ENCODE peak calls at places on chromosome 12, in ten cellular contexts. O, M, U, B, R, X, S, L, A and D are unnamed samples.

GRCh38 chr12:103657331-103657730 is 70.3 kb downstream of the STAB2 start:
- DNase-seq in S (peak), L (no peak), U (no peak), X (no peak), M (no peak), R (no peak), O (no peak), B (no peak), A (no peak), D (no peak)

GRCh38 chr12:117159674-117160073 is 30.6 kb downstream of the FBXO21 start:
- DNase-seq in A (no peak), S (no peak), R (no peak), L (no peak), B (no peak), O (no peak), M (no peak), X (no peak), U (no peak), D (no peak)

GRCh38 chr12:108835860-108836634 is 21.3 kb downstream of the SSH1 start:
- DNase-seq in U (no peak), L (no peak), B (no peak), A (no peak), R (no peak), O (no peak), M (no peak), S (no peak), X (no peak), D (no peak)

GRCh38 chr12:72028966-72029365 is 90.3 kb downstream of the TPH2 start:
- DNase-seq in U (no peak), L (no peak), M (no peak), S (no peak), X (no peak), B (no peak), R (no peak), A (no peak), O (no peak), D (no peak)

GRCh38 chr12:120467439-120467838 is 2.1 kb downstream of the SRSF9 start:
- DNase-seq in L (no peak), U (no peak), B (no peak), A (no peak), S (no peak), M (no peak), R (no peak), O (no peak), X (no peak), D (no peak)

GRCh38 chr12:111991946-111992345 is 21.0 kb downstream of the TMEM116 start:
- DNase-seq in S (no peak), L (no peak), M (no peak), X (no peak), U (no peak), O (no peak), R (no peak), B (no peak), A (no peak), D (no peak)

GRCh38 chr12:617304-617915 is 45.8 kb downstream of the NINJ2 start:
- DNase-seq in X (peak), U (no peak), B (no peak), A (no peak), R (no peak), L (peak), M (peak), S (peak), O (no peak), D (peak)

GRCh38 chr12:530308-530707 is 70.6 kb downstream of the B4GALNT3 start:
- DNase-seq in O (no peak), U (no peak), B (peak), X (no peak), R (no peak), M (no peak), A (no peak), L (no peak), S (peak), D (no peak)

GRCh38 chr12:107475900-107476299 is 209.7 kb upstream of the PWP1 start:
- DNase-seq in U (no peak), A (no peak), O (no peak), L (no peak), B (no peak), R (no peak), M (no peak), X (no peak), S (no peak), D (no peak)

GRCh38 chr12:113808095-113808951 is 157.8 kb downstream of the RBM19 start:
- DNase-seq in R (no peak), L (peak), X (no peak), M (no peak), S (no peak), U (no peak), A (no peak), B (no peak), O (no peak), D (no peak)

GRCh38 chr12:46209165-46209564 is 59.7 kb downstream of the SLC38A1 start:
- DNase-seq in U (no peak), S (peak), A (no peak), X (no peak), O (no peak), M (no peak), L (no peak), R (no peak), B (peak), D (no peak)

GRCh38 chr12:17793854-17794253 is 296.1 kb downstream of the RERGL start:
- DNase-seq in X (no peak), U (no peak), A (no peak), M (no peak), L (no peak), S (no peak), O (no peak), B (no peak), R (no peak), D (no peak)

GRCh38 chr12:19482551-19483109 is 43.3 kb downstream of the AEBP2 start:
- DNase-seq in B (no peak), R (no peak), M (no peak), X (no peak), U (no peak), O (peak), A (no peak), L (peak), S (no peak), D (peak)

GRCh38 chr12:70576341-70577282 is 60.6 kb downstream of the PTPRB start:
- DNase-seq in M (no peak), O (no peak), L (peak), S (peak), U (peak), R (no peak), X (no peak), A (peak), B (peak), D (no peak)

GRCh38 chr12:647039-647712 is 16.1 kb downstream of the NINJ2 start:
- DNase-seq in L (no peak), R (no peak), A (no peak), B (no peak), S (no peak), M (no peak), U (no peak), O (no peak), X (no peak), D (no peak)

GRCh38 chr12:127041985-127042625 is 1224.9 kb upstream of the TMEM132C start:
- DNase-seq in L (no peak), A (no peak), M (no peak), X (no peak), S (no peak), U (no peak), R (no peak), O (no peak), B (no peak), D (no peak)

GRCh38 chr12:19382111-19382526 is 57.2 kb upstream of the AEBP2 start:
- DNase-seq in A (peak), U (peak), R (no peak), B (peak), L (peak), X (no peak), M (no peak), S (peak), O (no peak), D (no peak)

GRCh38 chr12:105406497-105406896 is 76.0 kb downstream of the C12orf75 start:
- DNase-seq in X (no peak), B (no peak), R (no peak), O (no peak), S (no peak), L (no peak), U (no peak), M (no peak), A (no peak), D (no peak)

GRCh38 chr12:47207005-47207717 is 127.4 kb upstream of the AMIGO2 start:
- DNase-seq in X (no peak), L (no peak), S (no peak), O (no peak), M (no peak), R (no peak), B (no peak), U (no peak), A (no peak), D (peak)

GRCh38 chr12:115404761-115405470 is 720.9 kb upstream of the TBX3 start:
- DNase-seq in L (peak), U (no peak), M (no peak), O (no peak), S (peak), B (peak), A (peak), R (no peak), X (no peak), D (no peak)

GRCh38 chr12:98725481-98726247 is 80.6 kb downstream of the APAF1 start:
- DNase-seq in B (peak), A (peak), L (peak), R (peak), M (peak), U (no peak), X (no peak), S (peak), O (peak), D (no peak)

GRCh38 chr12:95838125-95838524 is 20.6 kb upstream of the SNRPF start:
- DNase-seq in L (peak), U (no peak), X (no peak), R (no peak), A (peak), B (no peak), S (peak), M (peak), O (no peak), D (no peak)

GRCh38 chr12:79274571-79275064 is 410.0 kb downstream of the SYT1 start:
- DNase-seq in A (no peak), R (no peak), U (no peak), M (no peak), L (no peak), O (peak), X (no peak), B (no peak), S (peak), D (no peak)

GRCh38 chr12:114666746-114667668 is 17.0 kb downstream of the TBX3 start:
- DNase-seq in U (no peak), O (no peak), B (no peak), L (peak), X (no peak), R (no peak), S (peak), M (no peak), A (no peak), D (peak)

GRCh38 chr12:113071427-113072112 is 15.0 kb downstream of the DTX1 start:
- DNase-seq in X (no peak), R (peak), L (no peak), B (no peak), M (no peak), S (no peak), A (no peak), U (no peak), O (no peak), D (no peak)

GRCh38 chr12:69007166-69007857 is 74.3 kb upstream of the CPM start:
- DNase-seq in B (peak), M (peak), A (peak), S (peak), O (no peak), R (no peak), L (peak), X (no peak), U (no peak), D (peak)

GRCh38 chr12:104605685-104606084 is 148.9 kb downstream of the CHST11 start:
- DNase-seq in X (peak), R (no peak), S (peak), A (no peak), O (peak), L (no peak), U (no peak), M (no peak), B (no peak), D (peak)

GRCh38 chr12:119791453-119791852 is 85.7 kb downstream of the CIT start:
- DNase-seq in L (no peak), R (no peak), M (no peak), A (no peak), S (no peak), U (no peak), O (no peak), B (no peak), X (no peak), D (no peak)

GRCh38 chr12:56634837-56635538 is 4.9 kb upstream of the BAZ2A start:
- DNase-seq in R (peak), U (peak), A (peak), B (peak), X (peak), L (peak), S (peak), M (peak), O (peak), D (peak)

GRCh38 chr12:69383074-69383473 is 23.5 kb downstream of the YEATS4 start:
- DNase-seq in L (no peak), X (no peak), M (no peak), O (no peak), R (no peak), B (no peak), A (no peak), U (no peak), S (no peak), D (no peak)

GRCh38 chr12:65896743-65897142 is 72.5 kb downstream of the HMGA2 start:
- DNase-seq in R (no peak), B (no peak), S (no peak), L (no peak), A (no peak), O (no peak), M (no peak), X (no peak), U (no peak), D (no peak)

GRCh38 chr12:126233625-126234024 is 1168.4 kb downstream of the AACS start:
- DNase-seq in O (no peak), R (no peak), L (no peak), A (no peak), B (no peak), U (no peak), S (no peak), M (no peak), X (no peak), D (no peak)

GRCh38 chr12:80716711-80717469 is at the start of gene MYF5:
- DNase-seq in A (no peak), X (no peak), U (no peak), B (no peak), L (no peak), M (no peak), R (no peak), O (no peak), S (no peak), D (peak)

GRCh38 chr12:87766044-87766443 is 263.2 kb downstream of the C12orf50 start:
- DNase-seq in B (no peak), M (no peak), R (no peak), O (no peak), U (no peak), X (no peak), L (no peak), A (no peak), S (no peak), D (no peak)

GRCh38 chr12:6582196-6582595 is 14.1 kb upstream of the NOP2 start:
- DNase-seq in U (no peak), R (no peak), L (no peak), X (no peak), B (no peak), M (no peak), S (no peak), A (no peak), O (peak), D (no peak)
- TF ChIP-seq CTCF in U (peak), R (no peak), L (peak), X (no peak), B (peak), M (no peak), S (no peak), A (peak), O (no peak), D (no peak)

DNA sequence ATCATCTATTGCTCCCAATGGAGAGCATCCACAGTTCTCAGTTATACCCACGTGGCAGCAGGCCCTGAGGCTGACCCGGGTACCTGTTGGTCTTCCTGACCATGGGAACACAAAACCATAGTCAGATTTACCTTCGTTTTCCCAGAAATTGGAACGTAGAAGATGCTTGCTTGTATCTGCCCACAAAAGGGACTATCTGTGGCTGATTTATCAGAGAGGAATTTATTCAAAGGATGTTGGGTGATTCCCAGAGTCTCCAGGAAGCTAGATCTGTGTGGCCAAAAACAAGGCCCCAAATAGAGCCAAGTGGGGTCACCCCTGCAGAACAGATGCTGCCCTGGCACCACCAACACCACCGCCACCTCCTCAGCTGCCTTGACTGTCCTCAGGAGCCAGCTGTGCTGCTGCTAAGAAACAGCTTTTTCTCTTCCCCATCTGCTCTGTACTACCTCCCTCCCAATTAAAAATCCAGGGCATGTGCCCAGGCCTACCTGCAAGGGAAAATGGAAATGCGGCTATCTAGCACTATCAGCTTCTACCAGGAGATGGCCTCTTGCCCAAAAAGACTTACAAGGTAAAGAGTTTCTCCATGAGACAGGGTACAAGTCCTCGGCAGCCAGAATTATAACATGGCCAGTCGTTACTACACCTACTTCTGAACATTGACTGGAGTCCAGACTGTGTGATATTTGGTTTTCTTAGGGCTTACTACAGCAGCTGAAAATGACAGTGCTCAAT is 128.6 kb upstream of the PLEKHG7 start:
- DNase-seq in U (no peak), B (no peak), L (no peak), X (no peak), S (peak), R (no peak), A (no peak), M (no peak), O (peak), D (no peak)
- TF ChIP-seq CTCF in U (peak), B (peak), L (peak), X (no peak), S (peak), R (no peak), A (peak), M (no peak), O (peak), D (no peak)

DNA sequence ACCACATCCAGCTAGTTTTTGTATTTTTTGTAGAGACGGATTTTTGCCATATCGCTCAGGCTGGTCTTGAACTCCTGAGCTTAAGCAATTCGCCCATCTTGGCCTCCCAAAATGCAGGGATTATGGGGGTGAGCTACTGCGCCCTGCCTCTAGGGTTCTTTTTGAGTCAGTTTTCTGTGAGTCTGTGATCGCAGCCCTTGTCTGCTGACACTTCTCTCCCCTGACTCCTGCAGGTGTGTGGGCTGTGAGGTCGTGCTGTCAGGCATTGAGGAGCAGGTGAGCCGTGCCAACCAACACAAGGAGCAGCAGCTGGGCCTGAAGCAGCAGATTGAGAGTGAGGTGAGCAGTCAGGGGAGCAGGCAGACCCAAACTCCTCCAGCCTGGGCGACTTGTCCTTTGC is 6.3 kb downstream of the COPS7A start:
- DNase-seq in U (no peak), S (no peak), B (no peak), L (no peak), A (no peak), O (no peak), R (no peak), M (no peak), X (no peak), D (no peak)
- TF ChIP-seq CTCF in U (no peak), S (no peak), B (no peak), L (no peak), A (no peak), O (no peak), R (no peak), M (no peak), X (no peak), D (no peak)

GRCh38 chr12:1662761-1663439 is 28.0 kb upstream of the ADIPOR2 start:
- DNase-seq in M (peak), O (peak), L (peak), R (peak), X (no peak), S (peak), U (peak), B (no peak), A (no peak), D (peak)
- TF ChIP-seq CTCF in M (no peak), O (peak), L (peak), R (peak), X (no peak), S (peak), U (peak), B (no peak), A (peak), D (peak)

DNA sequence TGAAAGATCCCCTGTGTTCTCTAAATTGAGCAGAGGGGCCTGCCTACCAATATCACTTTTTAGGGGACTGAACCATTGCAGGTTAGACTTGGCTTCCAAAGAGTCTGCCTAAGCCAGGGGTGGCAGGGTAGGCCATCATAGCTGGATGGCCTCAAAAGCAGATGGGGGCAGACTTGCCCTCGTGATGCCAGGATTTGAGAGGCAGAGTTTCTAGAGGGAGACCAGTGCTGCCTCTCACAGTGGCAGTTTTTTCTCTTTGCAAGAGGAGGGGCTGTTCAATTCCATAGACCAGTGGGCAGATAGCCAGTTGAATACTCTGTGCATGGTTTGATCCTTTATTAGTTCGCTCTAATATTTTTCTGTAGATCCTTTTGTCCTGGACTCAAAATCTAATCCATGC is 23.8 kb upstream of the SMCO2 start:
- DNase-seq in R (no peak), L (no peak), S (no peak), A (no peak), M (no peak), X (no peak), B (no peak), U (no peak), O (no peak), D (no peak)
- TF ChIP-seq CTCF in R (no peak), L (no peak), S (no peak), A (no peak), M (no peak), X (no peak), B (no peak), U (no peak), O (no peak), D (no peak)